ENCODE peak calls at places on chromosomes 11 and 22, in seven cellular contexts. J, T, B, W, Q, K and S are unnamed samples. For H3K4me1, the result is how much of the 10 kb centered on the place peaks cover.

GRCh38 chr11:78560826-78561484 is 13.7 kb downstream of the NARS2 start:
- DNase-seq in J (no peak), T (no peak), B (no peak), W (no peak), Q (no peak), K (no peak), S (no peak)

GRCh38 chr11:90846628-90847027 is 623.8 kb upstream of the CHORDC1 start:
- DNase-seq in J (no peak), T (no peak), B (no peak), W (no peak), Q (no peak), K (no peak), S (no peak)

GRCh38 chr22:48106215-48106614 is 1343.8 kb downstream of the TBC1D22A start:
- DNase-seq in J (no peak), T (no peak), B (no peak), W (no peak), Q (no peak), K (no peak), S (no peak)

GRCh38 chr11:6353367-6353987 is 33.2 kb upstream of the CAVIN3 start:
- DNase-seq in J (peak), T (peak), B (peak), W (no peak), Q (peak), K (peak), S (peak)

GRCh38 chr11:78397398-78397797 is 20.2 kb downstream of the GAB2 start:
- DNase-seq in J (no peak), T (no peak), B (no peak), W (no peak), Q (no peak), K (no peak), S (no peak)

GRCh38 chr22:39253427-39254070 is 8.8 kb upstream of the PDGFB start:
- DNase-seq in J (no peak), T (peak), B (peak), W (peak), Q (peak), K (peak), S (peak)

GRCh38 chr22:49663311-49663711 is 164.4 kb downstream of the BRD1 start:
- DNase-seq in J (no peak), T (no peak), B (no peak), W (no peak), Q (no peak), K (no peak), S (no peak)

GRCh38 chr22:19876314-19876940 is 21.8 kb upstream of the GNB1L start:
- DNase-seq in J (no peak), T (no peak), B (no peak), W (no peak), Q (no peak), K (peak), S (no peak)

GRCh38 chr11:115672999-115673411 is 168.8 kb upstream of the CADM1 start:
- DNase-seq in J (no peak), T (no peak), B (no peak), W (peak), Q (no peak), K (peak), S (peak)

GRCh38 chr22:26901228-26901816 is 243.9 kb downstream of the MIAT start:
- DNase-seq in J (no peak), T (no peak), B (no peak), W (no peak), Q (no peak), K (no peak), S (no peak)

GRCh38 chr11:93765551-93765950 is 18.5 kb upstream of the MED17 start:
- DNase-seq in J (no peak), T (no peak), B (no peak), W (no peak), Q (no peak), K (no peak), S (no peak)

GRCh38 chr22:46741974-46742519 is 4.0 kb upstream of the CERK start:
- DNase-seq in J (no peak), T (no peak), B (no peak), W (no peak), Q (no peak), K (no peak), S (no peak)

GRCh38 chr11:111378773-111379499 is at the start of gene POU2AF1:
- DNase-seq in J (no peak), T (peak), B (peak), W (no peak), Q (no peak), K (no peak), S (no peak)

GRCh38 chr11:32947985-32948384 is 55.4 kb downstream of the QSER1 start:
- DNase-seq in J (no peak), T (no peak), B (no peak), W (no peak), Q (no peak), K (no peak), S (no peak)

GRCh38 chr11:93512073-93512475 is 31.1 kb downstream of the SMCO4 start:
- DNase-seq in J (no peak), T (no peak), B (no peak), W (no peak), Q (no peak), K (no peak), S (no peak)

GRCh38 chr11:116605543-116605942 is 167.2 kb downstream of the BUD13 start:
- DNase-seq in J (no peak), T (peak), B (peak), W (no peak), Q (no peak), K (no peak), S (peak)

GRCh38 chr22:44678980-44679647 is 22.9 kb upstream of the PRR5 start:
- DNase-seq in J (no peak), T (no peak), B (no peak), W (no peak), Q (no peak), K (no peak), S (no peak)

GRCh38 chr11:118910309-118911112 is 15.2 kb downstream of the BCL9L start:
- DNase-seq in J (peak), T (peak), B (peak), W (peak), Q (no peak), K (peak), S (peak)

GRCh38 chr11:64250875-64251721 is at the start of gene PLCB3:
- DNase-seq in J (peak), T (peak), B (peak), W (peak), Q (no peak), K (peak), S (peak)

GRCh38 chr11:9569588-9570164 is 3.8 kb upstream of the WEE1 start:
- DNase-seq in J (no peak), T (no peak), B (peak), W (no peak), Q (no peak), K (no peak), S (no peak)

GRCh38 chr11:119755351-119756071 is 26.5 kb upstream of the NECTIN1 start:
- DNase-seq in J (no peak), T (no peak), B (no peak), W (no peak), Q (no peak), K (no peak), S (no peak)

GRCh38 chr22:31436132-31436531 is 36.7 kb downstream of the DRG1 start:
- DNase-seq in J (no peak), T (no peak), B (no peak), W (no peak), Q (no peak), K (no peak), S (no peak)

GRCh38 chr11:104435498-104435897 is 271.6 kb upstream of the PDGFD start:
- DNase-seq in J (no peak), T (no peak), B (no peak), W (no peak), Q (no peak), K (no peak), S (no peak)

GRCh38 chr11:86172894-86173293 is 71.7 kb upstream of the EED start:
- DNase-seq in J (no peak), T (peak), B (no peak), W (no peak), Q (no peak), K (no peak), S (no peak)

GRCh38 chr11:72223615-72224586 is 666 bp upstream of the INPPL1 start:
- DNase-seq in J (peak), T (no peak), B (peak), W (peak), Q (no peak), K (peak), S (peak)

GRCh38 chr22:36280379-36280778 is 27.4 kb downstream of the APOL1 start:
- DNase-seq in J (no peak), T (no peak), B (no peak), W (no peak), Q (no peak), K (no peak), S (no peak)

GRCh38 chr22:45972091-45972867 is 4.7 kb downstream of the WNT7B start:
- DNase-seq in J (no peak), T (no peak), B (peak), W (no peak), Q (no peak), K (no peak), S (no peak)

GRCh38 chr11:1706634-1707400 is 9.8 kb downstream of the KRTAP5-6 start:
- DNase-seq in J (no peak), T (no peak), B (no peak), W (no peak), Q (peak), K (peak), S (no peak)

GRCh38 chr11:132072044-132072879 is 701.8 kb downstream of the NTM start:
- DNase-seq in J (no peak), T (peak), B (no peak), W (no peak), Q (no peak), K (no peak), S (no peak)

GRCh38 chr22:40211481-40212052 is 33.8 kb downstream of the TNRC6B start:
- DNase-seq in J (no peak), T (no peak), B (no peak), W (no peak), Q (no peak), K (no peak), S (no peak)

GRCh38 chr11:563812-564578 is 3.2 kb downstream of the RASSF7 start:
- DNase-seq in J (no peak), T (no peak), B (no peak), W (no peak), Q (no peak), K (no peak), S (no peak)

DNA sequence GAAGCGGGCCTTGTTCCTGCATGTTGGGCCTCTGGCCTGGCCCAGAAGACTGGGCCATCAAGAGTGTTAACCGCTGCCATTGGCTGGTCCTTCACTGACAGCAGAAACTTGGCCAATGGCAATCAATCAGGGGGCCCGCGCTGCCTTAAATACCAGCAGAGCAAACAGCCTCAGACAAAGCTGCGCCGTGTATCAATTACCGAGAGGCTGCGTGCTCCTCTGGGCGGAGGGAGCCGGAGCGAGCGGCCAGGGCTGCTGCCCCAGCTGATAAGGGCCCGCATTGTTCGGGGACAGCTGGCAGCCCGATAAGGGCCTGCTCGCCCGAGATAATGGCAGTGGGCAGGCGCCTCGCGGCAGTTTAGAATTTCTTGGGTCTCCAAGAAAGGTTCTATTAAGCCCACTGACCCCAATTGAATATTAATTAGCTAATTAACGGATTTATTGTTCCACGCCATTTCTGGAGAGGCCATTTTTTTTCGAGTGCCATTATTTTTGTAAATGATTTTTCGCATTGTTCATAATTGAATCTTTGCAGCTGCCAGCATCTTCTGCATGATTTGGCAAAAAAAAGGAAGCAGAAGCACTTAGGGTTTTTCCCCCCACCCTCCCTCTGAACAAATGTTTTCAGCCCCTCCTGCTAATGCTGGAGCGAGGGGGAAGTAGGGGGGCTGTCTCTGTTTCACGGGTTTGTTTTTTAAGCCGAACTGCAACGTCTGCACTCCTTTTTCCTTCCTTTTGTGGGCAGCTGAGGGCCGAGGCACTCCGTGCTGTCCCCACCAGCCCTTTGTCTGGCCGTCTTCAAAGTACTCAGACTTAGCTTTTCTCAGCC is 37.6 kb upstream of the RIC3 start:
- DNase-seq in J (no peak), T (no peak), B (peak), W (peak), Q (no peak), K (no peak), S (peak)
- H3K4me1 ChIP-seq in J (under half), T (under half), B (under half), W (under half), Q (under half), K (under half), S (under half)

GRCh38 chr11:82996966-82997606 is 74.6 kb downstream of the RAB30 start:
- DNase-seq in J (no peak), T (peak), B (no peak), W (no peak), Q (no peak), K (no peak), S (no peak)
- H3K4me1 ChIP-seq in J (under half), T (under half), B (under half), W (half or more), Q (under half), K (half or more), S (under half)

DNA sequence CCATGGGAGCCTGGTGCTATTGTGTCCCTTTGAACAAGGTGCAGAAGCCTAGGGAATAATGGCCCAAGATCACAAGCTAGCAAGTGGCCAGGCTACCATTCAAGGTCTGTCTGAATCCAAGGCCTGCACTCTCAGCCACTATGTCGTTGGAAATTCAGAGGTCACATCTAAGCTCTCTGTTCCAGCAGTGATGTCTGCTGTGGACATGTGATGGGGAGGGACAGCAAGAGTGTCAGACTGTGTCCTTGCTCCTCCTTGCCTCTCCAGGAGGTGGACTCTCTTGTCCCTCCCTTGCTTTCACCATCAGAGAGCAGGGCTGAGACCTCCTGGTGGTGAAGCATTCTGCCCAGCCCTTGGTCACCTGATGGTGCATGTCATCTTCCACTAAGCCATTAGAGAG is 37.2 kb upstream of the SUSD2 start:
- DNase-seq in J (no peak), T (no peak), B (no peak), W (no peak), Q (no peak), K (no peak), S (no peak)
- H3K4me1 ChIP-seq in J (half or more), T (under half), B (under half), W (half or more), Q (under half), K (under half), S (under half)

GRCh38 chr22:17796695-17797094 is 22.4 kb upstream of the BID start:
- DNase-seq in J (no peak), T (no peak), B (no peak), W (no peak), Q (no peak), K (no peak), S (no peak)
- H3K4me1 ChIP-seq in J (under half), T (under half), B (under half), W (under half), Q (under half), K (under half), S (under half)

GRCh38 chr11:130178992-130179391 is 19.4 kb downstream of the ST14 start:
- DNase-seq in J (no peak), T (peak), B (no peak), W (no peak), Q (no peak), K (no peak), S (no peak)

GRCh38 chr11:130179396-130180306 is 20.1 kb downstream of the ST14 start:
- DNase-seq in J (no peak), T (no peak), B (no peak), W (no peak), Q (no peak), K (no peak), S (no peak)

GRCh38 chr11:130180896-130181294 is 21.3 kb downstream of the ST14 start:
- DNase-seq in J (no peak), T (no peak), B (no peak), W (no peak), Q (no peak), K (no peak), S (no peak)

GRCh38 chr11:130181295-130182272 is 22.0 kb downstream of the ST14 start:
- DNase-seq in J (no peak), T (peak), B (no peak), W (no peak), Q (peak), K (no peak), S (no peak)

DNA sequence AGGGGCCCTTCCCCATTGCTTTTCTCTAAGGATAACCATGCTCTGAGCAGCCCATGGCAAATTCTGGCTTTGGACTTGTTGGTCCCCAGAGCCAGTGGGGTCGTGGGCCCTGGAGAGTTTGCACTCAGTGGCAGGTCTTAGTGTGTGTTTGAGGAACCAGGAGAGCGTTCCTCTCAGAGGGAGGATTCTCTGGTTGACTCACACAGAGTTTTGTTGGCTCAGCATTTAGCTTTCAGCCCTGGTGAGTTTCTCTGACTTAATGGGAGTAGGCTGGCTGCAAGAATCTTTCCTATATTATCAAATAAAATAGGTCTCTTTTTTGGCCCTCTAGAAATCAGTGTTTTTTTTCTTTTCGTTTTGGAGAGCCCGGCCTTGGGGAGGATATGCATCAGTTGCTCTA is 20.9 kb downstream of the ST14 start:
- DNase-seq in J (no peak), T (peak), B (no peak), W (no peak), Q (no peak), K (no peak), S (no peak)
- H3K4me1 ChIP-seq in J (under half), T (under half), B (under half), W (under half), Q (under half), K (under half), S (under half)

GRCh38 chr11:95389427-95389826 is 158.4 kb upstream of the SESN3 start:
- DNase-seq in J (no peak), T (no peak), B (no peak), W (no peak), Q (no peak), K (no peak), S (no peak)

GRCh38 chr11:95388086-95388485 is 157.1 kb upstream of the SESN3 start:
- DNase-seq in J (no peak), T (no peak), B (no peak), W (no peak), Q (no peak), K (no peak), S (no peak)

GRCh38 chr11:95385577-95385976 is 154.6 kb upstream of the SESN3 start:
- DNase-seq in J (no peak), T (no peak), B (no peak), W (no peak), Q (no peak), K (no peak), S (no peak)

GRCh38 chr11:95392644-95393043 is 161.6 kb upstream of the SESN3 start:
- DNase-seq in J (no peak), T (no peak), B (no peak), W (no peak), Q (no peak), K (no peak), S (no peak)

DNA sequence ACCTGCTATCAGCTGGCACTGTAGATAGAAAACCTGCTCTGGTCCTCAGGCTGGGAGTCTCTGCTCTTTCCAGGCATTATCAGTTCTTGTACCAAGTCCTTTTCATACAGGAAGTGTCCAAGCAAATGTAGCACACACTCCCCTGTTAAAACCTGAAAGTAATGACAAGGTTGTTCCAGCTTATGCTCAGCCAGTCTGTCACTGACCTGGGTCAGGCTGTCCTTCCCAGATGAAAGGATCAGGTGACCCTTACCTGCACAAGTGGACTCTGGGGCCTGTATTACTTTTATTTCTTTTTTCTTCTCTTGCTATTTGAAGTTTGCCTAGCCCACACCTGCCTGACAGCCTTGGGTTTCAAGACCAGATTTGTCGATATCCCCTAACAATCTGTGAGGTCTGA is 156.3 kb upstream of the SESN3 start:
- DNase-seq in J (no peak), T (no peak), B (no peak), W (no peak), Q (no peak), K (no peak), S (no peak)
- H3K4me1 ChIP-seq in J (under half), T (under half), B (under half), W (under half), Q (under half), K (under half), S (under half)

GRCh38 chr11:69655479-69656394 is 14.8 kb downstream of the CCND1 start:
- DNase-seq in J (no peak), T (no peak), B (no peak), W (no peak), Q (no peak), K (no peak), S (no peak)
- H3K4me1 ChIP-seq in J (under half), T (under half), B (under half), W (under half), Q (half or more), K (under half), S (under half)

DNA sequence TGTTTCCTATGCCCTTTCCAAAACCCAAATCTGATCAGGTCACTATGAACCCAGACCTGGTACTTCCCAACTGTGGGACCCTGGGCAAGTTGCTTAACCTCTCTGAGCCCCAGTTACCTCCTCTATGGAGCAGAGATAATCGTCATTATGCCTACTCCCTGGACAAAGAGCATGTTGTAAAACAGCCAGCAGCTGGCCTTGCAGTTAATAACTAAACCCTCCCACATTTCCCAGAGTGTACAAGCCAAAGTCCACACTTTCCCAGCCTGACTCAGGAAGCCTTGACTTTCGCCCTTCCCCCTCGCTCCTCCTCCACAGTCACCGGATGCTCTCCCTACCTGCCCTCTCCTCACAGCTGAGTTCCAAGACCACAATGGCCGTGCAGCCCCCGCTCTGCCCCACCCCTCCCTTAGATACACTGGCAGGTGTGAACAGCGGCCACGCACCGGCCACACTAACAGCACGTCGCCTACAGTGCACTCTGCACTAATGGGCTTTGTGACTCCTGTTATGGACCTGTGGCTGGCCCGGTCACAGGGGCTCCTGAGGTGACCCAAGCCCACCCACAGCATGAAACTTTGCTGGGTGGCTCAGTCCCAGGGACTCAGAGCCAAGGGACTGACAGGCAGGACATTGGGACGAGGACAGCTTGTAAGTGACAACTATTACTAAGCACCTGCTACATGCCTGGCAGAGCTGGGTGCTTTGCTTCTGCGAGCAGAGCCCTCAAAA is 15.6 kb upstream of the MFNG start:
- DNase-seq in J (no peak), T (peak), B (no peak), W (peak), Q (peak), K (peak), S (peak)
- H3K4me1 ChIP-seq in J (under half), T (half or more), B (under half), W (half or more), Q (half or more), K (under half), S (half or more)

GRCh38 chr11:126469308-126469707 is 113.8 kb downstream of the ST3GAL4 start:
- DNase-seq in J (no peak), T (no peak), B (no peak), W (no peak), Q (no peak), K (no peak), S (no peak)
- H3K4me1 ChIP-seq in J (under half), T (under half), B (under half), W (under half), Q (under half), K (under half), S (under half)